ENCODE peak calls at places on chromosomes 2 and 18, in four cellular contexts. L is CD8-positive, alpha-beta memory T cell; K is cardiac muscle cell; C is right cardiac atrium. S is an unnamed sample.

GRCh38 chr2:20670315-20671035 is 3.5 kb downstream of the GDF7 start:
- DNase-seq in C (no peak), K (peak; percentile 26), L (no peak), S (no peak)

GRCh38 chr2:96962567-96963203 is 23.7 kb downstream of the FAM178B start:
- DNase-seq in L (peak; percentile 70), K (no peak), C (no peak), S (peak; percentile 72)

GRCh38 chr2:200089040-200089755 is 133.8 kb downstream of the MAIP1 start:
- DNase-seq in L (no peak), C (no peak), K (peak; percentile 36), S (no peak)

GRCh38 chr2:179444056-179444455 is 179.4 kb upstream of the SESTD1 start:
- DNase-seq in K (peak; percentile 56), C (no peak), L (no peak), S (no peak)

GRCh38 chr2:102139851-102140250 is 2.7 kb upstream of the IL1R1 start:
- DNase-seq in C (no peak), L (no peak), K (no peak), S (no peak)

GRCh38 chr2:69211686-69212085 is 175.3 kb downstream of the GFPT1 start:
- DNase-seq in C (no peak), K (no peak), L (no peak), S (no peak)

GRCh38 chr2:18373081-18373480 is 187.4 kb downstream of the RDH14 start:
- DNase-seq in C (no peak), L (no peak), K (no peak), S (no peak)

GRCh38 chr2:101722878-101723277 is 25.4 kb downstream of the MAP4K4 start:
- DNase-seq in K (no peak), L (no peak), C (no peak), S (no peak)

DNA sequence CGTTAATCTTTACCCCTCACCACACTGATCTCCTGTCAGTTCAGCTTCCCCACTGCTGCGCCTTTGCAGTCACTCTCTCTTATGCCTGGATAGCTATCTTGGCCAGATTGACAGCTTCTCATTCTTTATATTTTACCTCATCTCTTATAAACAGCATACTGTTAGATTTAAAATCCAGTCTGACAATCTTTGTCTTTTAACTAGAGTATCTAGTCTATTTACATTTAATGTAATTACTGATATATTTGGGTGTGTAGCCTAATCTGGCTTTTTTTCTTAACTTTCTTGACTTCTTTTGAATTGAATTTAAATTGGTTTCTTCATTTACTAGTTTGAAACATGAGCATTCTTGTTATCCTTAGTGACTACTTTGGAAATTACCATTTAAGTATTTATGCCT is 225.1 kb downstream of the PRKCE start:
- DNase-seq in K (no peak), L (no peak), C (no peak), S (no peak)
- H3K9me3 ChIP-seq in K (no peaks in the 10 kb centered on the region), L (no peaks in the 10 kb centered on the region), C (peaks cover 2% of the 10 kb centered on the region), S (no peaks in the 10 kb centered on the region)

GRCh38 chr2:89775885-89776284 is 1084.4 kb downstream of the RPIA start:
- DNase-seq in K (no peak), C (no peak), L (no peak), S (no peak)
- H3K9me3 ChIP-seq in K (peaks cover 61% of the 10 kb centered on the region), C (peaks cover 2% of the 10 kb centered on the region), L (peaks cover 39% of the 10 kb centered on the region), S (no peaks in the 10 kb centered on the region)

DNA sequence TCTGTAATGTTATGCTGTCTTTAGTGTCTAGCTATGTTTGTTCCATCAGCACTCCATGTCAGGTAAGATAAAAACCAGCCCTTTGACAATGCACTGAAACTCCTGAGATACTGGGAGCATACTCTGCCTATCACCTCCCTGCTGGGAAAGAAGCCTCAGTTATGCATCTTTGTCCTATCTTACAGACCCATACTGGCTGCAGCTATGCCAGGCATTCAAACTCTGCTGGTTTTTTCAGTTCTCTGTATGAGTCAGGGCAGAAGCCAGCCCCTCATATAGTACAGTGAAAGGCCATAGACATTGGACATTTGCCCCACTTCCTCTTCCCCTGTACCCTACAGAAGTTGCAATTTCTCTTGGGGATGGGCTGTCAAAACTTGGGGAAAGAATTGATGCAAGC is 181.1 kb upstream of the RGPD4 start:
- DNase-seq in K (no peak), L (no peak), C (no peak), S (no peak)
- H3K9me3 ChIP-seq in K (no peaks in the 10 kb centered on the region), L (peaks cover 3% of the 10 kb centered on the region), C (peaks cover 2% of the 10 kb centered on the region), S (peaks cover 2% of the 10 kb centered on the region)

GRCh38 chr18:1371724-1372123 is 467.1 kb downstream of the ADCYAP1 start:
- DNase-seq in C (no peak), L (no peak), K (no peak), S (no peak)

GRCh38 chr18:1370552-1370951 is 465.9 kb downstream of the ADCYAP1 start:
- DNase-seq in K (no peak), L (no peak), C (no peak), S (no peak)
- H3K9me3 ChIP-seq in K (no peaks in the 10 kb centered on the region), L (no peaks in the 10 kb centered on the region), C (no peaks in the 10 kb centered on the region), S (no peaks in the 10 kb centered on the region)

GRCh38 chr2:135072125-135072997 is 20.3 kb downstream of the RAB3GAP1 start:
- DNase-seq in L (no peak), C (no peak), K (no peak), S (no peak)

GRCh38 chr2:135064149-135064548 is 12.1 kb downstream of the RAB3GAP1 start:
- DNase-seq in L (no peak), K (no peak), C (no peak), S (no peak)

GRCh38 chr2:135063210-135063609 is 11.1 kb downstream of the RAB3GAP1 start:
- DNase-seq in K (peak; percentile 8), C (no peak), L (no peak), S (no peak)

GRCh38 chr2:135066710-135067109 is 14.6 kb downstream of the RAB3GAP1 start:
- DNase-seq in L (no peak), K (no peak), C (no peak), S (no peak)
- H3K9me3 ChIP-seq in L (peaks cover 2% of the 10 kb centered on the region), K (no peaks in the 10 kb centered on the region), C (no peaks in the 10 kb centered on the region), S (no peaks in the 10 kb centered on the region)

GRCh38 chr2:186164325-186164724 is 321.7 kb upstream of the ZC3H15 start:
- DNase-seq in L (no peak), K (no peak), C (peak; percentile 18), S (no peak)

DNA sequence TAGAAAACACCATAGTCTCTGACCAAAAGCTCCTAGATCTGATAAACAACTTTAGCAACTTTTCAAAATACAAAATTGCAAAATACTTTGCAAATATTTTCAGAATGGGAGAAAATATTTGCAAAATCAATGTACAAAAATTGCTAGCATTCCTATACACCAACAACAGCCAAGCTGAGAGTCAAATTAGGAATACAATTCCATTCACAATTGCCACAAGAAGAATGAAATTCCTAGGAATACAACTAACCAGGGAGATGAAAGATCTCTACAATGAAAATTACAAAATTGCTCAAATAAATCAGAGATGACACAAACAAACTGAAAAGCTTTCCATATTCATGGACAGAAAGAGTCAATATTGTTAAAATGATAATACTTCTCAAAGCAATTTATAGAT is 327.0 kb upstream of the ZC3H15 start:
- DNase-seq in C (no peak), L (no peak), K (no peak), S (no peak)
- H3K9me3 ChIP-seq in C (no peaks in the 10 kb centered on the region), L (peaks cover 3% of the 10 kb centered on the region), K (no peaks in the 10 kb centered on the region), S (no peaks in the 10 kb centered on the region)

S was measured in T-helper 17 cell.